ENCODE peak calls at places on chromosome 9, in four cellular contexts. V is IMR-90, F is breast epithelium, M is adrenal gland. A is an unnamed sample.
A peak's percentile ranks its signal among the peaks of the same experiment; 100 is the strongest.

GRCh38 chr9:79023134-79023577 is 548.6 kb upstream of the TLE4 start:
- DNase-seq in M (no peak), V (peak; percentile 96), F (no peak), A (no peak)

GRCh38 chr9:113931140-113931539 is 55.0 kb downstream of the ZNF618 start:
- DNase-seq in F (no peak), V (no peak), M (peak; percentile 13), A (peak; percentile 5)

GRCh38 chr9:98678244-98678842 is 30.4 kb downstream of the GABBR2 start:
- DNase-seq in F (no peak), V (no peak), M (no peak), A (no peak)

GRCh38 chr9:124511891-124512805 is 4.9 kb upstream of the NR5A1 start:
- DNase-seq in F (no peak), V (no peak), M (no peak), A (no peak)

GRCh38 chr9:120387257-120387999 is 192.5 kb downstream of the CDK5RAP2 start:
- DNase-seq in V (no peak), F (no peak), M (no peak), A (no peak)

GRCh38 chr9:118929317-118929716 is 439.9 kb downstream of the BRINP1 start:
- DNase-seq in M (no peak), V (peak; percentile 1), F (no peak), A (no peak)

GRCh38 chr9:137316012-137316981 is 14.2 kb upstream of the NRARP start:
- DNase-seq in M (peak; percentile 36), V (no peak), F (peak; percentile 55), A (peak; percentile 66)

GRCh38 chr9:110807956-110808598 is 139.5 kb downstream of the MUSK start:
- DNase-seq in V (peak; percentile 42), M (no peak), F (no peak), A (no peak)

GRCh38 chr9:18442629-18443491 is 31.1 kb upstream of the ADAMTSL1 start:
- DNase-seq in M (peak; percentile 78), V (peak; percentile 87), F (peak; percentile 67), A (peak; percentile 77)

GRCh38 chr9:74379718-74380117 is 117.4 kb upstream of the RORB start:
- DNase-seq in V (no peak), M (peak; percentile 15), F (no peak), A (peak; percentile 21)

GRCh38 chr9:134135343-134136116 is at the start of gene WDR5:
- DNase-seq in M (peak; percentile 95), V (peak; percentile 85), F (peak; percentile 92), A (peak; percentile 94)

GRCh38 chr9:113990975-113991471 is 87.1 kb downstream of the AMBP start:
- DNase-seq in F (no peak), V (peak; percentile 33), M (no peak), A (no peak)

GRCh38 chr9:83081846-83082245 is 18.9 kb upstream of the RASEF start:
- DNase-seq in M (no peak), V (no peak), F (no peak), A (no peak)

GRCh38 chr9:36928670-36929349 is 105.3 kb downstream of the PAX5 start:
- DNase-seq in V (peak; percentile 25), F (no peak), M (no peak), A (no peak)

GRCh38 chr9:126618590-126619335 is 5.0 kb downstream of the LMX1B start:
- DNase-seq in F (no peak), M (no peak), V (no peak), A (peak; percentile 2)

GRCh38 chr9:1049641-1050040 is 516 bp upstream of the DMRT2 start:
- DNase-seq in M (no peak), V (no peak), F (no peak), A (no peak)

GRCh38 chr9:13205824-13206223 is 73.7 kb downstream of the MPDZ start:
- DNase-seq in V (no peak), M (no peak), F (no peak), A (no peak)

GRCh38 chr9:120242397-120242796 is 337.6 kb downstream of the CDK5RAP2 start:
- DNase-seq in M (no peak), V (no peak), F (no peak), A (no peak)

GRCh38 chr9:135061441-135061840 is 26.0 kb upstream of the OLFM1 start:
- DNase-seq in M (no peak), V (no peak), F (peak; percentile 17), A (no peak)

GRCh38 chr9:76369583-76369982 is 24.6 kb downstream of the RFK start:
- DNase-seq in M (peak; percentile 29), F (no peak), V (peak; percentile 50), A (peak; percentile 85)

GRCh38 chr9:112531666-112532282 is 45.1 kb downstream of the KIAA1958 start:
- DNase-seq in V (peak; percentile 43), F (no peak), M (no peak), A (no peak)

GRCh38 chr9:136663311-136663679 is 579 bp downstream of the EGFL7 start:
- DNase-seq in F (no peak), V (no peak), M (no peak), A (no peak)

GRCh38 chr9:37325778-37326177 is 96.7 kb upstream of the GRHPR start:
- DNase-seq in F (no peak), V (peak; percentile 7), M (no peak), A (no peak)

GRCh38 chr9:17528859-17529258 is 50.0 kb upstream of the SH3GL2 start:
- DNase-seq in M (no peak), F (no peak), V (peak; percentile 10), A (no peak)

GRCh38 chr9:69715096-69715495 is 42.9 kb upstream of the APBA1 start:
- DNase-seq in M (no peak), V (no peak), F (no peak), A (no peak)

GRCh38 chr9:68497629-68498028 is 43.1 kb downstream of the TMEM252 start:
- DNase-seq in V (no peak), F (no peak), M (no peak), A (no peak)

GRCh38 chr9:112308576-112308975 is 24.8 kb downstream of the PTBP3 start:
- DNase-seq in V (peak; percentile 10), M (no peak), F (no peak), A (no peak)

GRCh38 chr9:94054731-94055130 is 29.5 kb upstream of the PTPDC1 start:
- DNase-seq in M (no peak), V (no peak), F (no peak), A (no peak)

GRCh38 chr9:3804148-3804547 is 278.3 kb upstream of the RFX3 start:
- DNase-seq in F (no peak), V (peak; percentile 51), M (no peak), A (no peak)

GRCh38 chr9:80873861-80874260 is 815.5 kb downstream of the TLE1 start:
- DNase-seq in V (peak; percentile 65), M (no peak), F (no peak), A (no peak)

GRCh38 chr9:17063535-17064135 is 71.2 kb upstream of the CNTLN start:
- DNase-seq in V (peak; percentile 64), M (peak; percentile 21), F (no peak), A (peak; percentile 33)

GRCh38 chr9:107894572-107895261 is 405.1 kb upstream of the KLF4 start:
- DNase-seq in M (no peak), F (no peak), V (peak; percentile 93), A (no peak)

GRCh38 chr9:134744542-134745295 is 103.1 kb downstream of the COL5A1 start:
- DNase-seq in F (no peak), V (no peak), M (no peak), A (no peak)

GRCh38 chr9:86354882-86355399 is 731 bp upstream of the TUT7 start:
- DNase-seq in V (no peak), F (no peak), M (no peak), A (no peak)

GRCh38 chr9:91035825-91036208 is 234.2 kb downstream of the SYK start:
- DNase-seq in V (no peak), F (no peak), M (no peak), A (no peak)

GRCh38 chr9:91037511-91038482 is 236.2 kb downstream of the SYK start:
- DNase-seq in M (peak; percentile 46), V (peak; percentile 93), F (no peak), A (peak; percentile 88)

GRCh38 chr9:91038483-91039124 is 237.0 kb downstream of the SYK start:
- DNase-seq in V (no peak), M (no peak), F (no peak), A (no peak)

GRCh38 chr9:91036356-91036755 is 234.7 kb downstream of the SYK start:
- DNase-seq in M (no peak), V (no peak), F (no peak), A (no peak)

GRCh38 chr9:91036826-91037510 is 235.3 kb downstream of the SYK start:
- DNase-seq in V (peak; percentile 92), M (peak; percentile 75), F (peak; percentile 71), A (peak; percentile 88)
- H3K27ac ChIP-seq in V (peak overlapping the region; percentile 78), M (no peak overlapping the region), F (peak overlapping the region; percentile 68), A (peak overlapping the region; percentile 82)

GRCh38 chr9:127763918-127764384 is 14.5 kb downstream of the SH2D3C start:
- DNase-seq in V (no peak), M (peak; percentile 40), F (no peak), A (peak; percentile 60)
- TF ChIP-seq CTCF in V (peak; percentile 24), M (peak; percentile 28), F (no peak), A (peak; percentile 41)

GRCh38 chr9:33445941-33446506 is 1.4 kb downstream of the AQP3 start:
- DNase-seq in M (no peak), F (no peak), V (no peak), A (peak; percentile 35)

GRCh38 chr9:33447404-33448158 is at the start of gene AQP3:
- DNase-seq in M (peak; percentile 49), V (no peak), F (peak; percentile 74), A (peak; percentile 70)

GRCh38 chr9:33446507-33447403 is 638 bp downstream of the AQP3 start:
- DNase-seq in F (no peak), M (no peak), V (peak; percentile 72), A (peak; percentile 75)

GRCh38 chr9:33443504-33444154 is 3.8 kb downstream of the AQP3 start:
- DNase-seq in M (no peak), V (no peak), F (no peak), A (no peak)

DNA sequence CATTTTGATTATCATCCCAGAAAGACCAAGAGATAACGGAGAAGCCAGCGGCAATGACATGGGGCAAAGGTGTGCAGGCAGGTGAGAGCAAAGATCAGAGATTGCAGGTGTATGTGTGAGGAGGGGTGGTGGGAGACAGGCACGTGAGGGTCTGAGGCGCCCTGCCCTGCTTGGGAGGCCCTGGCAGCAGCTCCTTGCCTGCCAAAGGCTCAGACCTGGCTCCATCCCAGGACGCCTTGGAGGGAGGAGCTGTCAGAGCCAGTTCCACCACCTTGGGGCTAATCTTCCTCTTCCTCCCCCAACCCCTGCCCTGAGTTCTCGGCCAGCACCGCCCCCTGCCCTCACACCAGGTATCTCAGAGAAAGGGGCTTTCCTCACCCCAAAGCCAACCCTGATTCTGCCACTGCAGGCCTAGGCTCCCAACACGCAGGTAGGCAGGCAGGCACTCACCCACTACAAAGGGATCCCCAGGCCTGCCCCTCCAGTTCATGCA is 2.0 kb downstream of the AQP3 start:
- DNase-seq in M (no peak), F (peak; percentile 75), V (no peak), A (peak; percentile 85)
- H3K27ac ChIP-seq in M (no peak overlapping the region), F (peak overlapping the region; percentile 78), V (no peak overlapping the region), A (peak overlapping the region; percentile 84)

DNA sequence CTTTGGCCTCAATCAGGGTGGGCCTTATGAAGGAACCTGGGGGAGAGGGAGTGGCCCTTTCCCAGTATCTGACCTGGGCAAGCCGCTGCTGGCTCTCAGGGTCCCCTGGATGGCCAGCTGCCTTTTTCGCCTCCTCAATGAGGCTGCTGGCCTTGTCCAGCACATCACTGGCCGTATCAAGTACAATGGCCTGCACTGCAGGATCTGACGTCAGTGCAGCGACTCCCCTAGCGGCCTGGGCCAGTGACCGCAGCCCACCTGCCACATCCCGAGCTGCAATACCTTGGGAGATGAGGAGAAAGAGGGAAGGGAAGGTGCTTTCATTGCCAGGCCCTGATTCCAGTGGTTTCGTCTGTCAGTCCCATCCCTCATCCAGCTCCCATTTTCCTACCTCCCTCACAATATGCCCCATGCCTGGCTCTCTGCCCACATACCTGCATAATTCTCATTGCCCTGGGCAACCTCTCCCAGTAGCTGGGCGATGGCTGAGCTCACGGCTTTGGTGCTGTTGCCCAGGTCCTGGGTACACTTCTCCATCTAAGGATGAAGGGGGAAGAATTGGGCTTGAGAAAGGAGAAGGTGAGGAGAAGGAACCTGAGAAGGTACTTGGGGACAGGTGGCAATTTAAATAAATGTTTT is 19.1 kb downstream of the TLN1 start:
- DNase-seq in V (no peak), M (no peak), F (no peak), A (no peak)
- TF ChIP-seq CTCF in V (no peak), M (no peak), F (no peak), A (no peak)

A was measured in body of pancreas.